ENCODE peak calls at places on chromosome 5, in six cellular contexts. X, C, R, O, F and Y are unnamed samples.

GRCh38 chr5:109413463-109413862 is 3.7 kb upstream of the PJA2 start:
- DNase-seq in X (peak; percentile 58), C (peak; percentile 90), R (peak; percentile 39), O (no peak), F (no peak), Y (no peak)

GRCh38 chr5:93164690-93165089 is 416.3 kb downstream of the NR2F1-AS1 start:
- DNase-seq in X (peak; percentile 75), C (peak; percentile 83), R (no peak), O (no peak), F (no peak), Y (no peak)

GRCh38 chr5:177440211-177440989 is 6.2 kb upstream of the PRR7 start:
- DNase-seq in X (no peak), C (no peak), R (no peak), O (no peak), F (no peak), Y (peak; percentile 62)

GRCh38 chr5:92544567-92544966 is 1036.5 kb downstream of the NR2F1-AS1 start:
- DNase-seq in X (peak; percentile 82), C (peak; percentile 83), R (no peak), O (no peak), F (no peak), Y (no peak)

GRCh38 chr5:78829811-78830499 is 155.2 kb downstream of the ARSB start:
- DNase-seq in X (peak; percentile 25), C (no peak), R (no peak), O (no peak), F (no peak), Y (no peak)

GRCh38 chr5:111060169-111060568 is 11.3 kb upstream of the TSLP start:
- DNase-seq in X (no peak), C (no peak), R (no peak), O (no peak), F (no peak), Y (no peak)

GRCh38 chr5:16933337-16933736 is 2.8 kb downstream of the MYO10 start:
- DNase-seq in X (no peak), C (no peak), R (no peak), O (no peak), F (no peak), Y (no peak)

GRCh38 chr5:56711191-56711590 is 104.2 kb upstream of the MAP3K1 start:
- DNase-seq in X (peak; percentile 47), C (peak; percentile 72), R (no peak), O (peak; percentile 65), F (no peak), Y (no peak)

GRCh38 chr5:175382171-175382570 is 61.8 kb downstream of the DRD1 start:
- DNase-seq in X (no peak), C (no peak), R (no peak), O (no peak), F (no peak), Y (no peak)

GRCh38 chr5:147673276-147673675 is 109.3 kb downstream of the JAKMIP2 start:
- DNase-seq in X (no peak), C (no peak), R (no peak), O (no peak), F (no peak), Y (no peak)

GRCh38 chr5:127957183-127957582 is 126.4 kb upstream of the SLC12A2 start:
- DNase-seq in X (peak; percentile 72), C (peak; percentile 43), R (no peak), O (peak; percentile 74), F (no peak), Y (no peak)

GRCh38 chr5:342501-343460 is 21.3 kb downstream of the AHRR start:
- DNase-seq in X (no peak), C (no peak), R (no peak), O (no peak), F (no peak), Y (no peak)

GRCh38 chr5:83034036-83034435 is 43.2 kb downstream of the TMEM167A start:
- DNase-seq in X (no peak), C (peak; percentile 18), R (no peak), O (no peak), F (no peak), Y (no peak)
- H3K14ac ChIP-seq in X (no peak overlapping the region), C (no peak overlapping the region), R (no peak overlapping the region), O (no peak overlapping the region), F (no peak overlapping the region), Y (no peak overlapping the region)

GRCh38 chr5:138542956-138543729 is at the start of gene ETF1:
- DNase-seq in X (peak; percentile 99), C (peak; percentile 100), R (peak; percentile 99), O (peak; percentile 100), F (peak; percentile 98), Y (peak; percentile 100)
- H3K23ac ChIP-seq in X (peak within 1 kb of the TSS; percentile 100), C (peak within 1 kb of the TSS; percentile 97), R (peak within 1 kb of the TSS; percentile 97), O (no peak within 1 kb of the TSS), F (no peak within 1 kb of the TSS), Y (no peak within 1 kb of the TSS)

GRCh38 chr5:61600141-61600480 is 268.1 kb downstream of the ZSWIM6 start:
- DNase-seq in X (no peak), C (no peak), R (no peak), O (no peak), F (no peak), Y (no peak)

GRCh38 chr5:61597684-61598083 is 265.6 kb downstream of the ZSWIM6 start:
- DNase-seq in X (no peak), C (no peak), R (no peak), O (no peak), F (no peak), Y (no peak)

GRCh38 chr5:61598140-61598539 is 266.1 kb downstream of the ZSWIM6 start:
- DNase-seq in X (no peak), C (no peak), R (no peak), O (no peak), F (no peak), Y (no peak)

GRCh38 chr5:61599370-61600140 is 267.5 kb downstream of the ZSWIM6 start:
- DNase-seq in X (peak; percentile 20), C (peak; percentile 64), R (no peak), O (no peak), F (no peak), Y (no peak)

DNA sequence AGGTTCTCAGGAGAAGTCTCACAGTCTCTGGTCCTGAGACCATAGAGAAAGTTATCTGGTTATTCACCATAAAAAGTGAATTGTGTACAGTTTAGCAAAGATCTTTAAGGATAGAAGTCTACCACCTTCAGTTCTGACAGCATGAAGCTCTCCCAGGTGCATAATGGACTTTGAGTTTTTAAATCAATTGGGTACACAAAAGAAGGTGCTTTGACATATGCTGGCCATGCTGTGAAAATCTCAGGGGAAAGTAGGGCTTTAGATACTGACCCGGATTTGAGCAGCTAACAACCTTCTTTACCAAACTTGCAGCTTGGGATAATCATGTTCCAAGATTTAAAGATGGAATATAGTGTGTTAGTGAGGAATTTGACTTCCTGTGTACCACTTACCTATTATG is 264.2 kb downstream of the ZSWIM6 start:
- DNase-seq in X (no peak), C (no peak), R (no peak), O (no peak), F (no peak), Y (no peak)
- H3K4me2 ChIP-seq in X (no peak overlapping the region), C (no peak overlapping the region), R (no peak overlapping the region), O (no peak overlapping the region), F (no peak overlapping the region), Y (no peak overlapping the region)

GRCh38 chr5:166781729-166782128 is 1509.7 kb upstream of the WWC1 start:
- DNase-seq in X (no peak), C (peak; percentile 37), R (peak; percentile 24), O (no peak), F (peak; percentile 46), Y (peak; percentile 80)
- H3K14ac ChIP-seq in X (no peak overlapping the region), C (no peak overlapping the region), R (no peak overlapping the region), O (no peak overlapping the region), F (no peak overlapping the region), Y (no peak overlapping the region)

GRCh38 chr5:72067682-72068470 is 39.4 kb upstream of the MAP1B start:
- DNase-seq in X (peak; percentile 85), C (peak; percentile 73), R (no peak), O (peak; percentile 82), F (no peak), Y (no peak)
- H3K23ac ChIP-seq in X (peak overlapping the region; percentile 91), C (no peak overlapping the region), R (no peak overlapping the region), O (no peak overlapping the region), F (no peak overlapping the region), Y (no peak overlapping the region)

GRCh38 chr5:59254055-59254687 is 639.4 kb downstream of the PDE4D start:
- DNase-seq in X (no peak), C (no peak), R (no peak), O (no peak), F (no peak), Y (no peak)
- H3K4me2 ChIP-seq in X (no peak overlapping the region), C (no peak overlapping the region), R (no peak overlapping the region), O (no peak overlapping the region), F (no peak overlapping the region), Y (no peak overlapping the region)

DNA sequence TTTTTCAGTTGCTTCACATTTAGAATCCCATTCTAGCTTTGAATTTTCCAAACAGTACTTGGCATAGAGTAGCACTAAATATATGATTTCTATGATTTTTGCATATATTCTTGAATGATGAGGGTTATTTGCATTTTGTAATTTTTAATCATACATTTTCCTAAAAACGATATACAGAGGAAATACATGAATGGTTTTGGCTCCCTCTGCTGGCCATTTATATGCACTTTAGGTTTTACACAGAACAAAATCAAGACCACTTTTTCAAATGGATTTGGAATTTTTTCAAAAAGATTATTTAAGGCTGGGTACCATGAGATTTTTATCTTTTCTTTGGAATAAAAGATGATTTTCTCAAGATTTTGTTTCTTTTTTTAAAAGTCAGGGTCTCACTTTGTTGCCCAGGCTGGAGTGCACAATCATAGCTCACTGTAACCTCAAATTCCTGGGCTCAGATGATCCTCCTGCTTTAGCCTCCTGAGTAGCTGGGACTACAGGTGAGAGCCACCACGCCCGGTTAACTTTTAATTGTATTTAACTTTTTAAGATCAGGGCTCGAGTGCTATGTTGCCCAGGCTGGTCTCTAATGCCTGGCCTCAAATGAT is 16.7 kb upstream of the COMMD10 start:
- DNase-seq in X (peak; percentile 72), C (peak; percentile 61), R (peak; percentile 48), O (no peak), F (no peak), Y (no peak)
- H3K14ac ChIP-seq in X (no peak overlapping the region), C (no peak overlapping the region), R (no peak overlapping the region), O (no peak overlapping the region), F (no peak overlapping the region), Y (no peak overlapping the region)

GRCh38 chr5:43412151-43412550 is at the start of gene CCL28:
- DNase-seq in X (no peak), C (no peak), R (no peak), O (no peak), F (no peak), Y (no peak)
- H3K23ac ChIP-seq in X (no peak within 1 kb of the TSS), C (no peak within 1 kb of the TSS), R (no peak within 1 kb of the TSS), O (no peak within 1 kb of the TSS), F (no peak within 1 kb of the TSS), Y (no peak within 1 kb of the TSS)